ENCODE peak calls at places on chromosome 9, in four cellular contexts. S, D, F and B are unnamed samples.
A peak's percentile ranks its signal among the peaks of the same experiment; 100 is the strongest.

GRCh38 chr9:71663216-71663615 is 105.1 kb downstream of the CEMIP2 start:
- DNase-seq in S (no peak), D (no peak), F (no peak), B (peak; percentile 27)

GRCh38 chr9:131495726-131496292 is 6.9 kb upstream of the POMT1 start:
- DNase-seq in S (no peak), D (no peak), F (no peak), B (no peak)

GRCh38 chr9:13033959-13034695 is 245.4 kb downstream of the MPDZ start:
- DNase-seq in S (peak; percentile 54), D (peak; percentile 71), F (peak; percentile 45), B (peak; percentile 84)

GRCh38 chr9:85142461-85143401 is 473.2 kb downstream of the NTRK2 start:
- DNase-seq in S (no peak), D (peak; percentile 3), F (peak; percentile 4), B (no peak)

GRCh38 chr9:133251773-133252172 is 23.2 kb downstream of the ABO start:
- DNase-seq in S (no peak), D (no peak), F (no peak), B (no peak)

GRCh38 chr9:16344343-16344742 is 526.1 kb downstream of the BNC2 start:
- DNase-seq in S (peak; percentile 93), D (peak; percentile 66), F (no peak), B (no peak)

GRCh38 chr9:20526500-20527319 is 95.6 kb downstream of the MLLT3 start:
- DNase-seq in S (peak; percentile 44), D (no peak), F (no peak), B (no peak)

GRCh38 chr9:36928670-36929349 is 105.3 kb downstream of the PAX5 start:
- DNase-seq in S (peak; percentile 25), D (peak; percentile 53), F (no peak), B (no peak)

GRCh38 chr9:37433754-37434435 is 11.4 kb downstream of the GRHPR start:
- DNase-seq in S (peak; percentile 11), D (no peak), F (no peak), B (no peak)

GRCh38 chr9:27470291-27470805 is 53.7 kb upstream of the IFNK start:
- DNase-seq in S (no peak), D (no peak), F (no peak), B (no peak)

GRCh38 chr9:26112724-26113123 is 434.5 kb upstream of the TUSC1 start:
- DNase-seq in S (peak; percentile 4), D (no peak), F (no peak), B (no peak)

GRCh38 chr9:106421772-106422171 is 441.2 kb upstream of the ZNF462 start:
- DNase-seq in S (no peak), D (no peak), F (no peak), B (no peak)

GRCh38 chr9:136835162-136835931 is 6.9 kb upstream of the AJM1 start:
- DNase-seq in S (no peak), D (no peak), F (no peak), B (no peak)

GRCh38 chr9:129023036-129023907 is 4.9 kb downstream of the SH3GLB2 start:
- DNase-seq in S (peak; percentile 79), D (no peak), F (peak; percentile 80), B (no peak)

GRCh38 chr9:130137870-130138653 is 34.1 kb upstream of the NCS1 start:
- DNase-seq in S (peak; percentile 98), D (no peak), F (peak; percentile 88), B (peak; percentile 34)

GRCh38 chr9:22446950-22447606 is 454 bp downstream of the DMRTA1 start:
- DNase-seq in S (peak; percentile 20), D (peak; percentile 72), F (no peak), B (peak; percentile 46)

GRCh38 chr9:122777052-122777451 is 11.7 kb upstream of the OR5C1 start:
- DNase-seq in S (no peak), D (no peak), F (no peak), B (no peak)

GRCh38 chr9:86540999-86541398 is 186.8 kb upstream of the TUT7 start:
- DNase-seq in S (no peak), D (no peak), F (no peak), B (no peak)

GRCh38 chr9:95104088-95104960 is 213.2 kb downstream of the FANCC start:
- DNase-seq in S (no peak), D (no peak), F (no peak), B (no peak)

DNA sequence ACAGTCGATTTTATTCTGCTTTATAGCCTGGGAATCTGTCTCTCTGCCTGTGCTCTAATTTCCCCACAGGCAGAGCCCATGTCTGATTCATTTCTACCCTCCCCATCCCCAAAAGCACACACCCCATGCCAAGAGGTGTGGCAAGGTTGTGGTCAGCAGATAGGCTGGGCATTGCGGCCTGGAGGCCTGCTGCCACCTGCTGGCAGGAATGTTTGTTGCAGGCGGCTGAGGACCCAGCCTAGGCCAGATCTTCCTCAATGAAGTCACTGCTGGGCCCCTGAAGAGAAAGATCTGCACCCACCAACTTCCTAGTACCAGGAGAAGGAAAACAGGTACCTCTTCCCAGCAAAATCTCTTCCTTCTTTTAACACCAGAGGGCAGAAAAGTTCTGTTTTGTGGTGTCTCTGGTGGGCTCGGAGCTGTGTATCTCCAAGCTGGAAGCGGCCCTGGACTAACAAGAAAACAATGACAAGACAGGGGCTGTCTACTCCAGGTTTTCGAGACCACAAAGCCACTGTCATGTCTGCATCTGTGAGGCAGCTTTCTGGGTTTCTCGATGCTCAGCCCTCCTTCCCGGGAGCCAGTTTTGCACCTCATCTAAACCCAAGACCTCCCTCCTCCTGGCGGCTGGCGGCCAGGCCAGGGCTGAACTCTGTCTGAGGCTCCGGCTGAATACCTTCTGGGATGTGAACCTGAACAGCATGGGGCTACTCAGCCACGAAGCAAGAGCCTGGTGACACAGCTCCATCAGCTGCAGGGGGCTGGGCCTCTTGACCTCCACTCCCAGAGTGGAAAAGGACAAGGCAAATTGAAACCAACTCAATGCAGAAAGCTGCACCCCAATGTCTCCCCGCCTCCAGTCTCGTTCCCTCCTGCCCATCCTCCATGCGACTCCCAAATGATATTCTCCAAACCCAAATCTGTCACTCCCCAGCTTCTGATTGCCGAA is 4.9 kb downstream of the ANKS6 start:
- DNase-seq in S (peak; percentile 94), D (peak; percentile 77), F (peak; percentile 86), B (peak; percentile 93)
- TF ChIP-seq MAFK in S (peak; percentile 1), D (no peak), F (no peak), B (no peak)

DNA sequence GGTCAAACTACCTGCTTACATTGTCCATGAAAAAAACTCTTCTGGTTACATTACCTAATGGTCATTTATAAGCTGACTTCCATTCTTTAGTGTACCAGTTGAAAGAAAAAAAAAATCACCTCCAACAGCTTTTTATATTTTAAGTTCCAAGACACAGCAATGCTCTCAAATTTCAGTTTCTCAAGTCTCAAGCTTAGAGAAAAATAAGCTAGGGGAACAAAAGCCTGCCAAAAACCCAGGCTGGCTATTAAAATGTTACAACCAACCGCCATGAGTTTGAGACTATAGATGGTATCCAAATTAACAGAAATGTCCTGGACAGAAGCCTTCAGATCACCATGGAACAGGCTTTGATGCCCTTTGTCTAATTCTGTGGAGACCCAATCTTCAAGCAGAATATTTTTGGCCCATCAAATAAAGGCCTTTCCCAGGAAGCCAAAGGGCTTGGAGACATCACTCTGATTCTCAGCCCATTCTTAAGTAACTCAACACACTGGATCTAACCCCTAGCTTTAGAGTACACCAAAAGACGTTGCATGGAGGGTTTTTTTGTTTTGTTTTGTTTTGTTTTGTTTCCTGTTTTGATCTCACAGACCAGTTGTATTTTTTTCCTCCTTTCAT is 343.7 kb downstream of the GLIS3 start:
- DNase-seq in S (peak; percentile 25), D (no peak), F (no peak), B (no peak)
- TF ChIP-seq MAFK in S (no peak), D (no peak), F (no peak), B (no peak)

DNA sequence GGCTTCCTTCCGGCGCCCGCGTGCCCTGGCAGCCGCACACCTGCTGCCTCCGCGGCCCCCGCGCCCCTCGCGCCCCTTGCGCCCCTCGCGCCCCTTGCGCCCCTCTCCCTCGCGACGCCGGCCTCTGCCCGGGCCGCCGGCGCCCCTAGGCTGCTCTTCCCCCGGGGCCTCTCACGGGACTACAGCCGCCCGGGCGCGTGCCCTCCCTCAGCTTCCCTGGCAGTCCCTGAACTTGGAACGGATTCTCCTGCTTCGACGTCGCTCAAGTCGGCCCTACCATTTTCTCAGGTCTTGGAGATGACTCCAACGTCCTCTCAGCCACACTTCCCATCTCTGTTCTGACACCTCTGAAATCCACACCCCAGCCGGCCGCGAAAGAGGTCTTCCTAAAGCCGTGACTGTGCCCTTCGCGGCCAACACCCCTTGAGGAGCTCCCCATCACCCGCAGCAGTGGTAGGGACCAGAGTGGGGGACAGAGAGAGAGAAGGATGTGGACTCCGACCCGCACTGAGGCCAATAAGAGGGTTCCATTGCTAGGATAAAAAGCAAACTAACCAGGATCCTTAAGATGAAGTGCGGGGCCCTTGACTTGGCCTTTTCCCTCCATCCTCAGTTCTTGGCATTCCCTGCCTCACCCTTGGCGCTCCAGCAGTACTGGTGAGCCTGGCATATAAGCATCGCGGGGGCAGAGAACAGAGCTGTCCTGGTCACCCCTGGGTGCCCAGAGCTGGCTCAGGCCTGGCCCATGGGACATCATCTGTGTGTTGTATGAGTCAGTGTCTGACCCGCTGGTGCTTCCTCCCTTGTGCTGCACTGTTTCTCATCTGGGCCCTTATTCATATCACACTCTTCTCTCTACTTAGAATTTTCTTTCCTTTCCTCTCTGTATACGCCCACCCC is 38.6 kb upstream of the GARNL3 start:
- DNase-seq in S (peak; percentile 17), D (no peak), F (no peak), B (no peak)
- TF ChIP-seq MAFK in S (no peak), D (no peak), F (no peak), B (no peak)

GRCh38 chr9:108477538-108478006 is 378.2 kb downstream of the ACTL7B start:
- DNase-seq in S (peak; percentile 87), D (peak; percentile 26), F (no peak), B (no peak)
- TF ChIP-seq MAFK in S (peak; percentile 68), D (peak; percentile 79), F (no peak), B (no peak)

DNA sequence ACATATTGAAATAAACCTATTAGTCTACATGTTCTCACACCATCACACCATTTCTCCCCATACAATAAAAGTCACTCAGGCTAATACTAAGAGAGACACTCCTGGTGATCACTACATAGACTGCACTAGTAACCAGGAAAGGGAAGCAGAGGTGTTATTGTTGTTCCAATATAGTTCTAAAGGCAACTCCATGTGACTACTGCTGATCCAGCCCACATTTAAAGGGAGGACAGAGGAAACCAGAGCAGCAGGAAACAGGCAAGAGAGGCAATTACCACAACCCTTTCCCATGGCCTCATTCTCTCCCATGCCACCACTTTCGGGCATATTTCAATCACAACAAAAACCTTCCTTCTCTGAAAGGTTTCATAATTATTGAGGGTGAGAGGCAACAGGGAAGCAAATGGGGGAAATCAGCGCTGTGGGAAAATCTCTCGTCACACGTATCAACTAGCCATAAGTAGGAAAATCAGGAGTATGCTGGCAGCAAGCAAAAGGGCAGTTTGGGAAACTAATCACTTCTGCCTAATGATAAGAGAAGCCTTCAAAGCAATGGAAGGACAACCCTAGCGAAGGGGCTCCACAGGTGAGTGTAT is 1.8 kb downstream of the UBAP2 start:
- DNase-seq in S (peak; percentile 10), D (no peak), F (no peak), B (no peak)
- TF ChIP-seq MAFK in S (no peak), D (no peak), F (no peak), B (no peak)

GRCh38 chr9:4755026-4755609 is 14.1 kb upstream of the AK3 start:
- DNase-seq in S (no peak), D (no peak), F (no peak), B (no peak)

GRCh38 chr9:4762108-4762888 is 21.3 kb upstream of the AK3 start:
- DNase-seq in S (peak; percentile 73), D (peak; percentile 48), F (peak; percentile 32), B (peak; percentile 85)

GRCh38 chr9:4760122-4760521 is 19.1 kb upstream of the AK3 start:
- DNase-seq in S (no peak), D (no peak), F (no peak), B (no peak)

DNA sequence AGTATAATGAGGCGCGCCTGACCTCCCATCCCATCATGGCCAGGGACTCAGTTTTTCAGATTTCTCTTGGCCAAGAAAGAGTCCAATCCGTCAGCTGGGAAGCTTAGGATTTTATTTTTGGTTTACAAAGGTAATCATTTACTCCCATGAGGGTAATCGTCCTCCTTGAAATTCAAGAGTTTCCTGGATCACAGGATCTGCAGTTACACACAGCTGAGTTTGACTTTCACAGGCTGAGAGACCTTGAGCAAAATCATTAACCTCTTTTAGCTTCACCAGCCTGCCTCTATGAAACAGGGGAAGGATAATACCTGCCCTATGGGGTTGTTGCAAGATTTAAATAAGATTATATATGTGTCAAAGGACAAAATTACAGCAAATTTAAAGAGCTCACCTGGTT is 15.4 kb upstream of the AK3 start:
- DNase-seq in S (no peak), D (no peak), F (no peak), B (no peak)
- TF ChIP-seq MAFK in S (no peak), D (no peak), F (no peak), B (no peak)